ENCODE peak calls at places on chromosomes 3 and 15, in five cellular contexts. One of them, this sample, is unnamed.

GRCh38 chr3:177196473-177197040 is 725 bp downstream of the TBL1XR1 start:
- DNase-seq in stimulated activated CD4-positive, alpha-beta T cell treated with anti-CD3 and anti-CD28 coated beads, TNF-alpha, amount 100 ng/mL, for 1 hour: no peak
- DNase-seq in heart left ventricle: no peak
- DNase-seq in fibroblast of the conjunctiva: no peak
- DNase-seq in HFFc6: peak; percentile 29
- DNase-seq in this sample: peak; percentile 20

GRCh38 chr3:187325632-187326031 is 34.1 kb upstream of the MASP1 start:
- DNase-seq in stimulated activated CD4-positive, alpha-beta T cell treated with anti-CD3 and anti-CD28 coated beads, TNF-alpha, amount 100 ng/mL, for 1 hour: no peak
- DNase-seq in heart left ventricle: no peak
- DNase-seq in fibroblast of the conjunctiva: no peak
- DNase-seq in HFFc6: no peak
- DNase-seq in this sample: no peak

GRCh38 chr15:40379853-40380252 is 2.7 kb upstream of the KNSTRN start:
- DNase-seq in stimulated activated CD4-positive, alpha-beta T cell treated with anti-CD3 and anti-CD28 coated beads, TNF-alpha, amount 100 ng/mL, for 1 hour: no peak
- DNase-seq in heart left ventricle: peak; percentile 71
- DNase-seq in fibroblast of the conjunctiva: peak; percentile 97
- DNase-seq in HFFc6: peak; percentile 95
- DNase-seq in this sample: peak; percentile 96

GRCh38 chr15:40265875-40266274 is 17.0 kb downstream of the ANKRD63 start:
- DNase-seq in stimulated activated CD4-positive, alpha-beta T cell treated with anti-CD3 and anti-CD28 coated beads, TNF-alpha, amount 100 ng/mL, for 1 hour: no peak
- DNase-seq in heart left ventricle: no peak
- DNase-seq in fibroblast of the conjunctiva: no peak
- DNase-seq in HFFc6: no peak
- DNase-seq in this sample: no peak

GRCh38 chr3:105513886-105514285 is 147.2 kb downstream of the ALCAM start:
- DNase-seq in stimulated activated CD4-positive, alpha-beta T cell treated with anti-CD3 and anti-CD28 coated beads, TNF-alpha, amount 100 ng/mL, for 1 hour: no peak
- DNase-seq in heart left ventricle: no peak
- DNase-seq in fibroblast of the conjunctiva: no peak
- DNase-seq in HFFc6: peak; percentile 52
- DNase-seq in this sample: peak; percentile 25

GRCh38 chr15:74835312-74835823 is 7.6 kb downstream of the ULK3 start:
- DNase-seq in stimulated activated CD4-positive, alpha-beta T cell treated with anti-CD3 and anti-CD28 coated beads, TNF-alpha, amount 100 ng/mL, for 1 hour: peak; percentile 46
- DNase-seq in heart left ventricle: peak; percentile 65
- DNase-seq in fibroblast of the conjunctiva: no peak
- DNase-seq in HFFc6: peak; percentile 50
- DNase-seq in this sample: peak; percentile 88

GRCh38 chr3:155325263-155325835 is 31.9 kb upstream of the STRIT1 start:
- DNase-seq in stimulated activated CD4-positive, alpha-beta T cell treated with anti-CD3 and anti-CD28 coated beads, TNF-alpha, amount 100 ng/mL, for 1 hour: no peak
- DNase-seq in heart left ventricle: no peak
- DNase-seq in fibroblast of the conjunctiva: no peak
- DNase-seq in HFFc6: no peak
- DNase-seq in this sample: peak; percentile 19

GRCh38 chr15:57421540-57421939 is 45.2 kb downstream of the CGNL1 start:
- DNase-seq in stimulated activated CD4-positive, alpha-beta T cell treated with anti-CD3 and anti-CD28 coated beads, TNF-alpha, amount 100 ng/mL, for 1 hour: no peak
- DNase-seq in heart left ventricle: no peak
- DNase-seq in fibroblast of the conjunctiva: no peak
- DNase-seq in HFFc6: no peak
- DNase-seq in this sample: no peak

GRCh38 chr15:95440712-95441111 is 889.8 kb upstream of the NR2F2 start:
- DNase-seq in stimulated activated CD4-positive, alpha-beta T cell treated with anti-CD3 and anti-CD28 coated beads, TNF-alpha, amount 100 ng/mL, for 1 hour: no peak
- DNase-seq in heart left ventricle: peak; percentile 46
- DNase-seq in fibroblast of the conjunctiva: no peak
- DNase-seq in HFFc6: no peak
- DNase-seq in this sample: no peak

GRCh38 chr3:116165190-116165589 is 280.1 kb downstream of the LSAMP start:
- DNase-seq in stimulated activated CD4-positive, alpha-beta T cell treated with anti-CD3 and anti-CD28 coated beads, TNF-alpha, amount 100 ng/mL, for 1 hour: no peak
- DNase-seq in heart left ventricle: no peak
- DNase-seq in fibroblast of the conjunctiva: no peak
- DNase-seq in HFFc6: no peak
- DNase-seq in this sample: no peak

GRCh38 chr3:49656541-49657112 is 17.5 kb upstream of the APEH start:
- DNase-seq in stimulated activated CD4-positive, alpha-beta T cell treated with anti-CD3 and anti-CD28 coated beads, TNF-alpha, amount 100 ng/mL, for 1 hour: no peak
- DNase-seq in heart left ventricle: no peak
- DNase-seq in fibroblast of the conjunctiva: no peak
- DNase-seq in HFFc6: no peak
- DNase-seq in this sample: no peak

GRCh38 chr3:119388577-119388976 is 74.8 kb downstream of the TMEM39A start:
- DNase-seq in stimulated activated CD4-positive, alpha-beta T cell treated with anti-CD3 and anti-CD28 coated beads, TNF-alpha, amount 100 ng/mL, for 1 hour: no peak
- DNase-seq in heart left ventricle: no peak
- DNase-seq in fibroblast of the conjunctiva: no peak
- DNase-seq in HFFc6: no peak
- DNase-seq in this sample: no peak

GRCh38 chr15:48059786-48060185 is 61.0 kb upstream of the SLC24A5 start:
- DNase-seq in stimulated activated CD4-positive, alpha-beta T cell treated with anti-CD3 and anti-CD28 coated beads, TNF-alpha, amount 100 ng/mL, for 1 hour: no peak
- DNase-seq in heart left ventricle: peak; percentile 32
- DNase-seq in fibroblast of the conjunctiva: no peak
- DNase-seq in HFFc6: no peak
- DNase-seq in this sample: no peak

GRCh38 chr15:84833447-84833846 is 16.3 kb downstream of the ALPK3 start:
- DNase-seq in stimulated activated CD4-positive, alpha-beta T cell treated with anti-CD3 and anti-CD28 coated beads, TNF-alpha, amount 100 ng/mL, for 1 hour: no peak
- DNase-seq in heart left ventricle: no peak
- DNase-seq in fibroblast of the conjunctiva: no peak
- DNase-seq in HFFc6: peak; percentile 25
- DNase-seq in this sample: peak; percentile 70

GRCh38 chr15:40054746-40055575 is 16.0 kb upstream of the SRP14 start:
- DNase-seq in stimulated activated CD4-positive, alpha-beta T cell treated with anti-CD3 and anti-CD28 coated beads, TNF-alpha, amount 100 ng/mL, for 1 hour: no peak
- DNase-seq in heart left ventricle: no peak
- DNase-seq in fibroblast of the conjunctiva: no peak
- DNase-seq in HFFc6: no peak
- DNase-seq in this sample: peak; percentile 67

GRCh38 chr15:49697121-49697520 is 76.3 kb downstream of the DTWD1 start:
- DNase-seq in stimulated activated CD4-positive, alpha-beta T cell treated with anti-CD3 and anti-CD28 coated beads, TNF-alpha, amount 100 ng/mL, for 1 hour: no peak
- DNase-seq in heart left ventricle: no peak
- DNase-seq in fibroblast of the conjunctiva: no peak
- DNase-seq in HFFc6: peak; percentile 55
- DNase-seq in this sample: peak; percentile 49

GRCh38 chr3:132432639-132433038 is 15.3 kb downstream of the DNAJC13 start:
- DNase-seq in stimulated activated CD4-positive, alpha-beta T cell treated with anti-CD3 and anti-CD28 coated beads, TNF-alpha, amount 100 ng/mL, for 1 hour: no peak
- DNase-seq in heart left ventricle: no peak
- DNase-seq in fibroblast of the conjunctiva: peak; percentile 34
- DNase-seq in HFFc6: peak; percentile 74
- DNase-seq in this sample: peak; percentile 64

GRCh38 chr3:5010706-5011554 is 31.7 kb downstream of the BHLHE40 start:
- DNase-seq in stimulated activated CD4-positive, alpha-beta T cell treated with anti-CD3 and anti-CD28 coated beads, TNF-alpha, amount 100 ng/mL, for 1 hour: no peak
- DNase-seq in heart left ventricle: no peak
- DNase-seq in fibroblast of the conjunctiva: no peak
- DNase-seq in HFFc6: no peak
- DNase-seq in this sample: no peak

GRCh38 chr15:77720617-77721016 is 87.9 kb upstream of the LINGO1 start:
- DNase-seq in stimulated activated CD4-positive, alpha-beta T cell treated with anti-CD3 and anti-CD28 coated beads, TNF-alpha, amount 100 ng/mL, for 1 hour: no peak
- DNase-seq in heart left ventricle: no peak
- DNase-seq in fibroblast of the conjunctiva: no peak
- DNase-seq in HFFc6: no peak
- DNase-seq in this sample: no peak

GRCh38 chr3:184491011-184491576 is 70.5 kb upstream of the EPHB3 start:
- DNase-seq in stimulated activated CD4-positive, alpha-beta T cell treated with anti-CD3 and anti-CD28 coated beads, TNF-alpha, amount 100 ng/mL, for 1 hour: no peak
- DNase-seq in heart left ventricle: no peak
- DNase-seq in fibroblast of the conjunctiva: no peak
- DNase-seq in HFFc6: no peak
- DNase-seq in this sample: peak; percentile 81

GRCh38 chr3:71389911-71390573 is 193.5 kb downstream of the FOXP1 start:
- DNase-seq in stimulated activated CD4-positive, alpha-beta T cell treated with anti-CD3 and anti-CD28 coated beads, TNF-alpha, amount 100 ng/mL, for 1 hour: no peak
- DNase-seq in heart left ventricle: peak; percentile 67
- DNase-seq in fibroblast of the conjunctiva: peak; percentile 38
- DNase-seq in HFFc6: no peak
- DNase-seq in this sample: peak; percentile 65

GRCh38 chr3:98039322-98040024 is 4.4 kb upstream of the GABRR3 start:
- DNase-seq in stimulated activated CD4-positive, alpha-beta T cell treated with anti-CD3 and anti-CD28 coated beads, TNF-alpha, amount 100 ng/mL, for 1 hour: peak; percentile 31
- DNase-seq in heart left ventricle: no peak
- DNase-seq in fibroblast of the conjunctiva: peak; percentile 79
- DNase-seq in HFFc6: peak; percentile 82
- DNase-seq in this sample: peak; percentile 89

GRCh38 chr3:150760431-150761200 is 2.4 kb downstream of the SIAH2 start:
- DNase-seq in stimulated activated CD4-positive, alpha-beta T cell treated with anti-CD3 and anti-CD28 coated beads, TNF-alpha, amount 100 ng/mL, for 1 hour: no peak
- DNase-seq in heart left ventricle: no peak
- DNase-seq in fibroblast of the conjunctiva: no peak
- DNase-seq in HFFc6: no peak
- DNase-seq in this sample: no peak

GRCh38 chr3:187063286-187064081 is 75.8 kb downstream of the RPL39L start:
- DNase-seq in stimulated activated CD4-positive, alpha-beta T cell treated with anti-CD3 and anti-CD28 coated beads, TNF-alpha, amount 100 ng/mL, for 1 hour: no peak
- DNase-seq in heart left ventricle: no peak
- DNase-seq in fibroblast of the conjunctiva: no peak
- DNase-seq in HFFc6: no peak
- DNase-seq in this sample: peak; percentile 92

GRCh38 chr15:58224068-58224467 is 85.9 kb downstream of the AQP9 start:
- DNase-seq in stimulated activated CD4-positive, alpha-beta T cell treated with anti-CD3 and anti-CD28 coated beads, TNF-alpha, amount 100 ng/mL, for 1 hour: no peak
- DNase-seq in heart left ventricle: peak; percentile 73
- DNase-seq in fibroblast of the conjunctiva: peak; percentile 41
- DNase-seq in HFFc6: no peak
- DNase-seq in this sample: no peak

GRCh38 chr3:71659758-71660666 is 65.2 kb downstream of the EIF4E3 start:
- DNase-seq in stimulated activated CD4-positive, alpha-beta T cell treated with anti-CD3 and anti-CD28 coated beads, TNF-alpha, amount 100 ng/mL, for 1 hour: no peak
- DNase-seq in heart left ventricle: no peak
- DNase-seq in fibroblast of the conjunctiva: peak; percentile 42
- DNase-seq in HFFc6: no peak
- DNase-seq in this sample: no peak

GRCh38 chr3:12891985-12892839 is 50.8 kb upstream of the RPL32 start:
- DNase-seq in stimulated activated CD4-positive, alpha-beta T cell treated with anti-CD3 and anti-CD28 coated beads, TNF-alpha, amount 100 ng/mL, for 1 hour: peak; percentile 21
- DNase-seq in heart left ventricle: peak; percentile 13
- DNase-seq in fibroblast of the conjunctiva: peak; percentile 47
- DNase-seq in HFFc6: peak; percentile 36
- DNase-seq in this sample: peak; percentile 78

GRCh38 chr3:140078343-140078742 is 143.4 kb downstream of the CLSTN2 start:
- DNase-seq in stimulated activated CD4-positive, alpha-beta T cell treated with anti-CD3 and anti-CD28 coated beads, TNF-alpha, amount 100 ng/mL, for 1 hour: no peak
- DNase-seq in heart left ventricle: no peak
- DNase-seq in fibroblast of the conjunctiva: no peak
- DNase-seq in HFFc6: no peak
- DNase-seq in this sample: no peak

GRCh38 chr3:64885055-64885454 is 197.3 kb upstream of the ADAMTS9 start:
- DNase-seq in stimulated activated CD4-positive, alpha-beta T cell treated with anti-CD3 and anti-CD28 coated beads, TNF-alpha, amount 100 ng/mL, for 1 hour: no peak
- DNase-seq in heart left ventricle: no peak
- DNase-seq in fibroblast of the conjunctiva: no peak
- DNase-seq in HFFc6: no peak
- DNase-seq in this sample: no peak

GRCh38 chr3:129892486-129892856 is 1.0 kb downstream of the TMCC1 start:
- DNase-seq in stimulated activated CD4-positive, alpha-beta T cell treated with anti-CD3 and anti-CD28 coated beads, TNF-alpha, amount 100 ng/mL, for 1 hour: no peak
- DNase-seq in heart left ventricle: no peak
- DNase-seq in fibroblast of the conjunctiva: no peak
- DNase-seq in HFFc6: no peak
- DNase-seq in this sample: no peak

GRCh38 chr3:38117163-38117716 is 19.7 kb downstream of the ACAA1 start:
- DNase-seq in stimulated activated CD4-positive, alpha-beta T cell treated with anti-CD3 and anti-CD28 coated beads, TNF-alpha, amount 100 ng/mL, for 1 hour: no peak
- DNase-seq in heart left ventricle: peak; percentile 69
- DNase-seq in fibroblast of the conjunctiva: no peak
- DNase-seq in HFFc6: no peak
- DNase-seq in this sample: peak; percentile 36

GRCh38 chr15:31435256-31435781 is 108.7 kb downstream of the KLF13 start:
- DNase-seq in stimulated activated CD4-positive, alpha-beta T cell treated with anti-CD3 and anti-CD28 coated beads, TNF-alpha, amount 100 ng/mL, for 1 hour: peak; percentile 56
- DNase-seq in heart left ventricle: peak; percentile 90
- DNase-seq in fibroblast of the conjunctiva: peak; percentile 64
- DNase-seq in HFFc6: peak; percentile 48
- DNase-seq in this sample: peak; percentile 65

GRCh38 chr3:117603097-117603496 is 893.5 kb downstream of the TUSC7 start:
- DNase-seq in stimulated activated CD4-positive, alpha-beta T cell treated with anti-CD3 and anti-CD28 coated beads, TNF-alpha, amount 100 ng/mL, for 1 hour: no peak
- DNase-seq in heart left ventricle: no peak
- DNase-seq in fibroblast of the conjunctiva: no peak
- DNase-seq in HFFc6: no peak
- DNase-seq in this sample: no peak

GRCh38 chr15:96273317-96274086 is 57.0 kb upstream of the NR2F2 start:
- DNase-seq in stimulated activated CD4-positive, alpha-beta T cell treated with anti-CD3 and anti-CD28 coated beads, TNF-alpha, amount 100 ng/mL, for 1 hour: no peak
- DNase-seq in heart left ventricle: no peak
- DNase-seq in fibroblast of the conjunctiva: peak; percentile 69
- DNase-seq in HFFc6: peak; percentile 99
- DNase-seq in this sample: peak; percentile 98

GRCh38 chr3:8622873-8623725 is 21.5 kb downstream of the SSUH2 start:
- DNase-seq in stimulated activated CD4-positive, alpha-beta T cell treated with anti-CD3 and anti-CD28 coated beads, TNF-alpha, amount 100 ng/mL, for 1 hour: peak; percentile 7
- DNase-seq in heart left ventricle: peak; percentile 78
- DNase-seq in fibroblast of the conjunctiva: peak; percentile 45
- DNase-seq in HFFc6: peak; percentile 41
- DNase-seq in this sample: peak; percentile 76

GRCh38 chr3:126527006-126527405 is 3.1 kb downstream of the CHST13 start:
- DNase-seq in stimulated activated CD4-positive, alpha-beta T cell treated with anti-CD3 and anti-CD28 coated beads, TNF-alpha, amount 100 ng/mL, for 1 hour: no peak
- DNase-seq in heart left ventricle: peak; percentile 5
- DNase-seq in fibroblast of the conjunctiva: no peak
- DNase-seq in HFFc6: no peak
- DNase-seq in this sample: no peak

GRCh38 chr3:38925351-38925750 is 109.3 kb upstream of the SCN10A start:
- DNase-seq in stimulated activated CD4-positive, alpha-beta T cell treated with anti-CD3 and anti-CD28 coated beads, TNF-alpha, amount 100 ng/mL, for 1 hour: no peak
- DNase-seq in heart left ventricle: no peak
- DNase-seq in fibroblast of the conjunctiva: no peak
- DNase-seq in HFFc6: no peak
- DNase-seq in this sample: no peak

GRCh38 chr3:169695051-169695450 is 31.5 kb upstream of the MECOM start:
- DNase-seq in stimulated activated CD4-positive, alpha-beta T cell treated with anti-CD3 and anti-CD28 coated beads, TNF-alpha, amount 100 ng/mL, for 1 hour: no peak
- DNase-seq in heart left ventricle: no peak
- DNase-seq in fibroblast of the conjunctiva: no peak
- DNase-seq in HFFc6: no peak
- DNase-seq in this sample: no peak

This sample was measured in PC-3.